ENCODE peak calls at places on chromosomes 4 and X, in five cellular contexts. N, J, S, G and H are unnamed samples. For H3K4me1, the result is how much of the 10 kb centered on the place peaks cover.

GRCh38 chr4:42412251-42412650 is 15.0 kb downstream of the SHISA3 start:
- DNase-seq in S (no peak), G (no peak), N (no peak), J (no peak), H (no peak)

GRCh38 chrX:38262715-38263620 is 42.3 kb upstream of the SRPX start:
- DNase-seq in N (no peak), G (no peak), S (no peak), J (no peak), H (no peak)

GRCh38 chr4:21638171-21638715 is 310.3 kb downstream of the KCNIP4 start:
- DNase-seq in S (no peak), N (no peak), J (no peak), G (no peak), H (no peak)

GRCh38 chr4:112277705-112278448 is 7.8 kb downstream of the TIFA start:
- DNase-seq in J (no peak), S (no peak), N (no peak), G (no peak), H (no peak)

GRCh38 chrX:51837926-51838325 is 55.5 kb upstream of the MAGED1 start:
- DNase-seq in J (no peak), N (no peak), S (peak), G (no peak), H (no peak)

GRCh38 chr4:86594559-86595425 is 677 bp downstream of the PTPN13 start:
- DNase-seq in J (peak), G (no peak), N (peak), S (peak), H (no peak)

GRCh38 chrX:147693511-147693910 is 218.2 kb upstream of the FMR1 start:
- DNase-seq in S (no peak), J (no peak), N (no peak), G (no peak), H (no peak)

GRCh38 chr4:33661636-33662035 is 2582.7 kb downstream of the ARAP2 start:
- DNase-seq in N (no peak), G (no peak), J (no peak), S (no peak), H (no peak)

GRCh38 chr4:88779431-88779830 is 81.8 kb upstream of the NAP1L5 start:
- DNase-seq in N (no peak), J (no peak), G (no peak), S (no peak), H (no peak)

GRCh38 chr4:74933562-74934015 is 673 bp downstream of the PARM1 start:
- DNase-seq in J (no peak), G (no peak), S (peak), N (no peak), H (no peak)

DNA sequence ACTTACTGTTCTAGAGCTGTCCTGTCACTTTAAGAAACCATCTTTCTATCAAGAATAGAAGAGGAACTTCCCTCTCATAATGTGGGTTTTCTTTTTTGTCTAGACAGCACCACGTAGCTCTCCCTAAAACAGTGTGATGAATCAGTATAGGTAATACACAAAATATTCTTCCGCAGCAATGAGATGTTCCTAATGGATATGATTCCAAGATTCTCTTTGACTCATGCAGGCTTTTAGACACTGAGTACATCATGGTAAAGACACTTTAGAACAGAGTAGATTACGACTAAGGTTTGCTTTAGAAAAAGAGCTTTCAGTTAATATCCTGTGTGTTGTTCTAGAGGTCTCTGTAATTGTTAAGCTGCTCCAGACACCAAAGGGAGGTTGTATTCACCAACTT is 69.8 kb downstream of the PTTG2 start:
- DNase-seq in N (no peak), G (no peak), S (no peak), J (no peak), H (no peak)
- TF ChIP-seq ZBTB33 in N (no peak), G (no peak), S (no peak), J (no peak), H (no peak)

GRCh38 chrX:122246937-122247336 is 937.1 kb upstream of the GRIA3 start:
- DNase-seq in G (no peak), N (no peak), S (no peak), J (no peak), H (no peak)

GRCh38 chrX:122241959-122242358 is 942.1 kb upstream of the GRIA3 start:
- DNase-seq in S (no peak), G (no peak), J (no peak), N (no peak), H (no peak)

GRCh38 chrX:122244080-122244479 is 940.0 kb upstream of the GRIA3 start:
- DNase-seq in N (no peak), S (no peak), G (no peak), J (no peak), H (no peak)

GRCh38 chrX:122245175-122245574 is 938.9 kb upstream of the GRIA3 start:
- DNase-seq in G (no peak), N (no peak), S (no peak), J (no peak), H (no peak)

GRCh38 chrX:122245943-122246342 is 938.1 kb upstream of the GRIA3 start:
- DNase-seq in S (no peak), N (no peak), G (no peak), J (no peak), H (no peak)
- H3K4me1 ChIP-seq in S (under half), N (under half), G (under half), J (under half), H (under half)

DNA sequence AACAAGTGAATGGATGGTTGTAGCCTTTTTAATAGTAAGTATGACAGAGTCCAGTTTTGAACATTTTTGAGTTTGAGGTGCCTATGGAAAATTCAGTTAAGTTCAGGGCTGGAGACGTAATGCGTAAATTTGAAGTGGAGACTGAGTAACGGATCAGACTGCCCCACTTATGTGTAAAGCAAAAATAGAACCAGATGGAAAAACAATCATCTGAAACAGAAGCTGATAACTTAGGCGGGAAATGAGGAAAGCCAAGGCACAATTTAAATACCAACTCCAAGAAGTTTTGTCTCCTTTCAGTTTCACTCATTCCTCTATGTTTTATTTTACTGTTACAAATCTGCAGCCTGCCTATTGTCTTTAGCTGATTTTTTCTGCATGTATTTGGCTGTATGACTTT is 1.2 kb downstream of the SGCB start:
- DNase-seq in S (no peak), G (no peak), J (no peak), N (no peak), H (no peak)
- TF ChIP-seq ZBTB33 in S (no peak), G (no peak), J (no peak), N (no peak), H (no peak)

GRCh38 chr4:1758306-1759121 is 34.6 kb upstream of the FGFR3 start:
- DNase-seq in G (no peak), S (no peak), J (no peak), N (no peak), H (no peak)
- H3K4me1 ChIP-seq in G (half or more), S (under half), J (under half), N (half or more), H (under half)

GRCh38 chr4:153346031-153346430 is 1.5 kb downstream of the MND1 start:
- DNase-seq in G (no peak), J (no peak), N (no peak), S (no peak), H (no peak)

GRCh38 chr4:153348006-153348405 is 3.5 kb downstream of the MND1 start:
- DNase-seq in J (no peak), S (peak), G (no peak), N (peak), H (no peak)

GRCh38 chr4:153345011-153345981 is 808 bp downstream of the MND1 start:
- DNase-seq in G (peak), J (peak), S (peak), N (peak), H (no peak)

GRCh38 chr4:153347117-153347516 is 2.6 kb downstream of the MND1 start:
- DNase-seq in J (no peak), S (no peak), G (no peak), N (no peak), H (no peak)

DNA sequence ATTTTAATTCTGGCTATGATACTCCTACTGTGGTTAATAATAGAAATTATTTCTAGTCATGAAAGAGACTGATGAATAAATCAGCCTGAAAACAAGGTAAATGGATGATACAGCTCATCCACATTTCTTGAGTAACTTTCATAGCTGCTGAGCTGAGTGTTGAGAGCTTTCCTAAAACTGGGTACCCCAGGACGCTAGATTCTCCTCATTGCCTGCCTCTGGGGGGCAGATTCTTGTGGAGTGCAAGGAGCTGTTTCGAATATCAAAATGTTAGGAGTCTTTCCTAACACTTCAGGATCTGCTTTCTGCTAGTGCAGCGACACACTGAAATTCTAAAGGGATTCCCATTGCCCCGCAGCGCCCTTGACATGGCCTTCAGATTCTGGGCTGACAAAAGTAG is 2.1 kb downstream of the MND1 start:
- DNase-seq in N (peak), S (no peak), J (no peak), G (no peak), H (no peak)
- TF ChIP-seq ZBTB33 in N (no peak), S (no peak), J (no peak), G (no peak), H (no peak)

GRCh38 chr4:184417802-184418511 is 56.4 kb downstream of the IRF2 start:
- DNase-seq in J (peak), G (peak), S (no peak), N (peak), H (peak)
- H3K4me1 ChIP-seq in J (under half), G (under half), S (under half), N (under half), H (half or more)

DNA sequence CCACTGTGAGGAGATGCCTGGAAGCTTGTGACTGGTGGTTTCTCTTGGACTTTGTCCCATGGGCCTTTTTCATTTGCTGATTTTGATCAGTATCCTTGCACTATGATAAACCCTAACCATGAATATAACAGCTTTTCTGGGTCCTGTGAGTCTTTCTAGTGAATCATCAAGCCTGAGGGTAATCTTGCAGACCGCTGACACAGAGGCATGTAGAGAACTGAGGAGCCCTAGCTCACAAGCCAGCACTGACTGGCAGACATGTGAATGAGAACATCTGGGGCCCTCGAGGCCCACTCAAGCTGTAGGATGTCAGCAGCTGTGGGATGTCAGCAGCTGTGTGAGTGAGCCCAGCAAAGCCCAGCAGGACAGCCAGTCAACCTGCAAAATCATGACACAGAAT is 36.7 kb downstream of the HMGB3 start:
- DNase-seq in J (no peak), G (no peak), S (no peak), N (no peak), H (no peak)
- TF ChIP-seq ZBTB33 in J (no peak), G (no peak), S (no peak), N (no peak), H (no peak)

DNA sequence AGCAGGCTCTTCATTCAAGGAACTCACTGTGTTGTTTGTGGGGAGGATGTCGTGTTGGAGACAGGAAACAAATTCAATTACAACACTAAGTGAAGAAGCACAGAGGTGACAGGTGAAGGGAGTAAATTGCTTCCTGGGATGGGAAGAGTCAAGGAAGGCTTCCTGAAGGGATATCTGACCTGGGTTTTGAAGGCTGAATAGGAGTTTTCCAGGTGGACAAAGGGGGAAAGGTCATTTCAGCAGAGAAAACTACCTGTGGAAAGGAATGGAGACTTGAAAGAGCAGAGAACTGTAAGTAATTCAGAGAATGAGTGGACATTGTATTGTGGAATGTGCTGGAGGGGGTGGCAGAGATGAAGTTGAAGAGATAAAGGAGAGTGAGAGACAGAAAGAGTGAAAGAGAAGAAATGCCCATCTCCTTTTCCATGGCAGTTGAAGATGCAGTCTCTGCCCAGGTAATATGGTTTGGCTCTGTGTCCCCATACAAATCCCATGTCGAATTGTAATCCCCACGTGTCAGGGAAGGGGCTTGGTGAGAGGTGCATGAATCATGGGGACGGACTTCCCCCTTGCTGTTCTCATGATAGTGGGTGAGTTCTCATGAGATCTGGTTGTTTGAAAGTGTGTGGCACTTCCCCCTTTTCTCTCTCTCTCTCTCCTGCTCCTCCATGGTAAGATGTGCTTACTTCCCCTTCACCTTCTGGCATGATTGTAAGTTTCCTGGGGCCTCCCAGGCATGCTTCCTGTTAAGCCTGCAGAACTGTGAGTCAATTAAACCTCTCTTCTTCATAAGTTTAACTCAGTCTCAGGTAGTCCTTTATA is 205.7 kb upstream of the BCOR start:
- DNase-seq in S (no peak), J (no peak), G (no peak), N (no peak), H (no peak)
- H3K4me1 ChIP-seq in S (under half), J (under half), G (under half), N (under half), H (under half)

DNA sequence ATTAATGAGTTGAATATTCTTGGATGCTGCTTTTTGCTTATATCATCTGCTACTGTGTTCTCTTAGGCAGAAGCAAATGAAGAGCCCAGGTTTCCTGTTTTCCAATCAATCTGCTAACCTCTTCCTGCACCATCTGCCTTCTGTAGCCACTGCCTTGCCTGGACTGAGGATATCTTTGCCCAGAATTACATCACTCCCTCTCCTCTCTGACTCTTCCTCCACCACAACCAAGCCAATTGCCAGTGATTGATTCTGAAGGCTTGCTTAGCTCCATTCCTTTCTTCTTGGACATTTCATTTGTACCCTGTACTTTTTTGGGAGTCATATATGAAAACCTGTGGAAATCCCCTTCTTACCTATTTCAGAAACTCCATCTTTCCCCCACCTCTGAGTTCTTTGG is 14.0 kb downstream of the SGMS2 start:
- DNase-seq in N (no peak), J (no peak), G (no peak), S (no peak), H (no peak)
- TF ChIP-seq ZBTB33 in N (no peak), J (no peak), G (no peak), S (no peak), H (no peak)

DNA sequence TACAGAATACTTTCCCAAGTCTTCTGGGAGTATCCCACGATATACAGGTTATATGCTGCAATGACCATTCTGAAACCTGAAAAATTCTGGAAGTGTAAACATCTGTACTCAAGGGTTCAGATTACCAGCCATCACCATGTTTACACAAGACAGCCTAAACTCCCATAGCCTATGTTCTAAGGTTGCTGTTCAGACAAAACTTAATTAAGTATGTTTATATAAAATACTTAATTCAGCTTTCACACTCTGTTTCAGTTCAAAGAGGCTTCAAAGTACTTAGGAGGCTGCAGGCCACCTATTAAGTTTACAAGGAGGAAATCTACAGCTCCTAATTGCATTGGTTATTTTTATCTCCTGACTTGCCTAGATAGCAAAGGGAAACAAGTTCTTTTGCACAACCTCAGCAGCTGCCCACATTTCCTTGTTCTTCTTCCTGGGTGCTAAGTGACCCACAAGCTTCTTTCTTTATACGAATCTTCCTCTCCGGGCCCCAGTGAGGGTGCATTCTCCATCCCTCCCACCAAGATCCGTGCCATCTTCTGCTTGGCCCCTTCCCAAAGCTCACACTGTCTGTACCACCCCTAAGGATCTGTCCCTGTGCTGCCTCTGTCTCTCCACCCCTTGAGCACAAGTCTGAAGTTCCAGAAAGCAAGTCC is 2.0 kb downstream of the GAK start:
- DNase-seq in N (no peak), J (no peak), S (peak), G (peak), H (no peak)
- H3K4me1 ChIP-seq in N (under half), J (under half), S (under half), G (under half), H (under half)